ENCODE peak calls at places on chromosomes 5 and 9, in nine cellular contexts. H is GM23338; Q is adrenal gland; C is prostate gland; K is A549; O is esophagus squamous epithelium; U is CD8-positive, alpha-beta T cell; Y is psoas muscle; X is aorta. L is an unnamed sample. For H3K4me1, the result is how much of the 10 kb centered on the place peaks cover.

GRCh38 chr9:95605826-95606555 is 89.2 kb upstream of the PTCH1 start:
- DNase-seq in H (peak), Q (no peak), C (no peak), K (no peak), O (no peak), U (no peak), Y (no peak), X (no peak), L (no peak)

GRCh38 chr9:76560481-76560891 is 101.5 kb downstream of the GCNT1 start:
- DNase-seq in H (no peak), Q (no peak), C (no peak), K (no peak), O (no peak), U (no peak), Y (no peak), X (peak), L (no peak)

GRCh38 chr9:100111235-100111634 is 12.2 kb downstream of the INVS start:
- DNase-seq in H (no peak), Q (peak), C (peak), K (no peak), O (peak), U (no peak), Y (peak), X (peak), L (peak)

GRCh38 chr9:137497921-137498719 is 39.0 kb upstream of the NSMF start:
- DNase-seq in H (no peak), Q (no peak), C (no peak), K (no peak), O (no peak), U (no peak), Y (no peak), X (no peak), L (no peak)

GRCh38 chr5:42429694-42430093 is 6.5 kb downstream of the GHR start:
- DNase-seq in H (no peak), Q (no peak), C (peak), K (no peak), O (no peak), U (no peak), Y (no peak), X (no peak), L (no peak)

GRCh38 chr5:166382031-166382430 is 1909.4 kb upstream of the WWC1 start:
- DNase-seq in H (peak), Q (no peak), C (no peak), K (no peak), O (no peak), U (no peak), Y (no peak), X (no peak), L (no peak)

GRCh38 chr5:111929892-111930291 is 172.9 kb upstream of the NREP start:
- DNase-seq in H (no peak), Q (peak), C (no peak), K (no peak), O (no peak), U (no peak), Y (no peak), X (no peak), L (peak)

GRCh38 chr5:89178576-89178975 is 295.6 kb upstream of the MEF2C start:
- DNase-seq in H (no peak), Q (no peak), C (no peak), K (no peak), O (no peak), U (no peak), Y (no peak), X (no peak), L (no peak)

DNA sequence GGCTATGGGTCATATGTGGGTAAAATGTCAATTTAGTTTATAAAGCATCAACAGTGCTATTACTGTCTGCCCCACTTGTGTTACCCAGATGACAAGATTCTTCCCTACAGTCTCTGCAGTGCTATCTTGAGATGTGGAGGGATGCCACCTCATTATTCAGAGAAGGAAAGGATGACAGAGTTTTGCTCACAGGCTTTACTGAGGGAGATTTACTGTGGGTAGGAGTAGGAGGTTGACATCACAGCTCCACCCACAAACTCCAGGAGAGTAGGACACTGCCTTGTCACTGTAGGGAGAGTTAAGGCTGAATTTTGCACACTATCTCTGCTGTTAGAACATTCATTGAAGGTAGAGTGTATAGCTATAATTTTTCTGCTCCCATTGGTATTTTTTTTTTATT is 359.2 kb downstream of the HTR1A start:
- DNase-seq in H (no peak), Q (no peak), C (no peak), K (no peak), O (no peak), U (no peak), Y (no peak), X (no peak), L (no peak)
- H3K4me1 ChIP-seq in H (under half), Q (under half), C (under half), K (under half), O (under half), U (under half), Y (under half), X (under half), L (under half)

GRCh38 chr5:154762700-154763099 is 7.5 kb downstream of the LARP1 start:
- DNase-seq in H (no peak), Q (no peak), C (no peak), K (no peak), O (no peak), U (no peak), Y (no peak), X (no peak), L (no peak)

GRCh38 chr5:154765396-154765925 is 10.3 kb downstream of the LARP1 start:
- DNase-seq in H (no peak), Q (no peak), C (no peak), K (no peak), O (no peak), U (no peak), Y (no peak), X (no peak), L (no peak)

GRCh38 chr5:154767537-154767936 is 12.4 kb downstream of the LARP1 start:
- DNase-seq in H (no peak), Q (no peak), C (no peak), K (no peak), O (no peak), U (no peak), Y (no peak), X (no peak), L (no peak)

GRCh38 chr5:154766558-154767281 is 11.5 kb downstream of the LARP1 start:
- DNase-seq in H (no peak), Q (no peak), C (no peak), K (no peak), O (no peak), U (no peak), Y (no peak), X (no peak), L (no peak)

DNA sequence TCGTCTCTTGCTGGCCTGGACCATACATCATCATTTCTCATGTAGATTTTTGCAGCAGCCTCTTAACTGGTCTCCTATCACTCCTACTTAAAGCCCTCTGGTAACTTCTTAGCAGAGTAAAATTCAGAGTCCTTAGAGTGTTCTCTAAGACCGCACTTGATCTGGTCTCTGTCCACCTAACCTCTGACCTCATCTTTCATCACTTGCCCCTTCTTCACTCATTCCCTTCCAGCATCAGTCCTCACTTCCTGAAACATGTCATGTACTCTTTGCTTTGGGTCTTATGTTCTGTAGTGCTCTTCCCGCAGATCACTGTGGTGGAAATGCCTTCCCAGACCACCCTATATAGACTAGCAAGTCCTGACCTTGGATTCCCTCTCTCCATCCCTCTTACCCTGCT is 9.8 kb downstream of the LARP1 start:
- DNase-seq in H (no peak), Q (no peak), C (no peak), K (no peak), O (no peak), U (no peak), Y (no peak), X (no peak), L (no peak)
- H3K4me1 ChIP-seq in H (half or more), Q (under half), C (under half), K (half or more), O (under half), U (half or more), Y (half or more), X (under half), L (under half)

GRCh38 chr5:119357815-119358559 is 2.2 kb downstream of the TNFAIP8 start:
- DNase-seq in H (no peak), Q (no peak), C (no peak), K (no peak), O (no peak), U (no peak), Y (no peak), X (no peak), L (no peak)
- H3K4me1 ChIP-seq in H (half or more), Q (under half), C (under half), K (under half), O (under half), U (half or more), Y (under half), X (under half), L (half or more)

DNA sequence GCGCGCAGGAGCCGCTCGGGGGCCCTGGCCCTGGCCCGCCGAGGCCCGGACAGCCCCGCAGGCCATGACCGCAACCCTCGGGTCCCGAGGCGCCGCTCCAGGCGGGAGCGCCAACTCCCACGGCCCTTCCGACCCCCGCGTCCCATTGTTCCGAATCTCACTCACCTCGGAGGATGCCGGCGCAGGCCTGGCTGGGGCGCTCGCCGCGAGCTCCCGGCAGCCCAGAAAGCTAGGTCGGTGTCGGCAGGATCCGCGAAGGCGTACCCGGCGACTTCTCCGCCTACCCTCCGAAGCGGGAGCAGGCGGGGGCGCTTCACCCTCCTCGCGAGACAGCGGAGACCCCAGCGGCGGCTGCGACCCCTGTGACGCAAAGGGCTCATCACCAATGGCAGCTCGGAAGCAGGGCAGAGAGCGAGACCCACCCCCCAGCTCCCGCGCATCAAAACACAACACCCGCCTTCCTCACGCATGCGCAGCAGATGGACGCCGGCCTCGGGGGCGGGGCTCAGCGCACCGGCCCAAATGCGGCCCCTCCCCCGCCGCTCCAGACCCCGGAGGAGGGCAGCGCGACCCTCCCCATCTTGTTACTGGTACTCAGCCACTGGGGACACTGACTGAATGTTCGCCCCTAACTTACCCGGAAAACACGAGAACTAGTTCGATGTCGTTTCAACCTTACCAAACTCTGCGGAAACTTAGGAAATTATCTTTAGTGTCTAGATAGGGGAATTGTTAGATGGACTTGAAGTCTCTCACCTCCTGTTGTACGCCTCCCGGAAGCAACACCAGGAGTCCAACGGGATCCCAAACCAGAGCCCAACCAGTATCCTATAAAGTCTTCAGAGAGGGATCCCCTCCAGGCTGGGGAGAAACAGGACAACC is 1.3 kb upstream of the SMIM27 start:
- DNase-seq in H (peak), Q (peak), C (peak), K (peak), O (peak), U (peak), Y (peak), X (peak), L (peak)
- H3K4me1 ChIP-seq in H (under half), Q (under half), C (under half), K (under half), O (under half), U (under half), Y (under half), X (under half), L (under half)

GRCh38 chr9:38026021-38026809 is 42.8 kb downstream of the SHB start:
- DNase-seq in H (peak), Q (peak), C (no peak), K (peak), O (no peak), U (no peak), Y (peak), X (peak), L (no peak)
- H3K4me1 ChIP-seq in H (half or more), Q (under half), C (under half), K (half or more), O (half or more), U (under half), Y (under half), X (under half), L (half or more)

GRCh38 chr5:177085985-177086917 is at the start of gene FGFR4:
- DNase-seq in H (peak), Q (peak), C (peak), K (peak), O (peak), U (peak), Y (peak), X (no peak), L (peak)

GRCh38 chr5:177086918-177087706 is 397 bp downstream of the FGFR4 start:
- DNase-seq in H (peak), Q (peak), C (no peak), K (peak), O (no peak), U (peak), Y (peak), X (no peak), L (peak)

GRCh38 chr5:177089146-177089545 is 2.4 kb downstream of the FGFR4 start:
- DNase-seq in H (no peak), Q (peak), C (no peak), K (no peak), O (no peak), U (no peak), Y (peak), X (no peak), L (no peak)

GRCh38 chr5:177089825-177090641 is 3.3 kb downstream of the FGFR4 start:
- DNase-seq in H (no peak), Q (no peak), C (no peak), K (no peak), O (no peak), U (no peak), Y (no peak), X (no peak), L (no peak)

GRCh38 chr5:177087707-177088005 is 941 bp downstream of the FGFR4 start:
- DNase-seq in H (no peak), Q (no peak), C (no peak), K (no peak), O (no peak), U (no peak), Y (no peak), X (no peak), L (no peak)
- H3K4me1 ChIP-seq in H (under half), Q (under half), C (under half), K (under half), O (under half), U (under half), Y (under half), X (under half), L (under half)

DNA sequence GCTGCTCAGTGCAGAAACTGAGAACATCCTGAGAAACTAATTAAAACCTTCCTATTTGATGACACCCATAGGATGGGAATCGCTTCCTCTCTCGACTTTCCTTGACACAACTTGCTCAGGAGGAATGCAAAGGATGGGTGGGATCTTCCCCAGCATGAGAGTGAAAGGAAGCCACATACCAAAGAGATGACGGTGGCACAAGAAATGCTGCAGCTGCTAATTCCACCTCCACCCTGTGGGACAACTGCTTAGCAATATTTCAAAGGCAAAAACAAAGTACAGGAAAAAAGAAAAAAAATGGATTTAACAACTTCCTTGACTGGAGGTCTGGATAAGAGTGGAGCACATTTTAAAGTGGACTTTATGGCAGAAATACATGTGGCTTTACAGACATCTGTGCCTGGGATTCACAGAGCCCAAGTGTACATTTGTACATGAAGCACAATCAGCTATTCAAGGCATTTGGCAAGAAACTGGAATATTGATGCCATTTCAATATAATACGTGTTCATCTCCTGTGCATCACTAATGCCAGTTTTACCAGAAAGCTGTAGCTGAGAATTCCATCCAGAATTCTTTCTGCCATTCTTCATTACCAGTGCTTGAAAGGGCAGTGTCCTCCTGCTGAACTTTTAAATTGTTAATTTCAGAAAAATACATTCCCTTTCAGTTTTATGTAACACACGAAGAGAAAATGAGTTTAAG is 359.2 kb upstream of the ACTBL2 start:
- DNase-seq in H (peak), Q (peak), C (no peak), K (peak), O (no peak), U (no peak), Y (no peak), X (no peak), L (no peak)
- H3K4me1 ChIP-seq in H (under half), Q (under half), C (under half), K (half or more), O (under half), U (under half), Y (under half), X (under half), L (under half)

GRCh38 chr5:149046196-149046829 is 16.5 kb downstream of the SH3TC2 start:
- DNase-seq in H (no peak), Q (no peak), C (no peak), K (no peak), O (no peak), U (no peak), Y (no peak), X (no peak), L (no peak)
- H3K4me1 ChIP-seq in H (under half), Q (under half), C (under half), K (under half), O (under half), U (under half), Y (under half), X (under half), L (under half)

GRCh38 chr9:133884907-133885744 is 107.0 kb downstream of the VAV2 start:
- DNase-seq in H (no peak), Q (peak), C (no peak), K (no peak), O (no peak), U (no peak), Y (no peak), X (no peak), L (no peak)
- H3K4me1 ChIP-seq in H (under half), Q (under half), C (under half), K (under half), O (under half), U (under half), Y (under half), X (under half), L (under half)

GRCh38 chr5:14168793-14169262 is 25.7 kb downstream of the TRIO start:
- DNase-seq in H (no peak), Q (no peak), C (no peak), K (no peak), O (no peak), U (no peak), Y (no peak), X (no peak), L (no peak)
- H3K4me1 ChIP-seq in H (half or more), Q (under half), C (under half), K (half or more), O (under half), U (under half), Y (half or more), X (under half), L (half or more)

L was measured in upper lobe of left lung.